ENCODE peak calls at places on chromosomes 16 and 17, in eight cellular contexts. C is Panc1; Y is fibroblast of mammary gland; T is aorta; R is stimulated activated CD4-positive, alpha-beta T cell treated with anti-CD3 and anti-CD28 coated beads, Interleukin-15, amount 100 ng/mL, for 1 hour; W is HFFc6; G is RPMI7951; P is hippocampal formation. S is an unnamed sample.

GRCh38 chr16:10847166-10847565 is 28.6 kb upstream of the TVP23A start:
- DNase-seq in C (no peak), Y (no peak), T (no peak), R (no peak), W (no peak), G (no peak), P (no peak), S (no peak)

GRCh38 chr17:18377437-18378204 is at the start of gene EVPLL:
- DNase-seq in C (no peak), Y (no peak), T (no peak), R (no peak), W (no peak), G (peak), P (no peak), S (no peak)

GRCh38 chr17:79664925-79665738 is 54.3 kb upstream of the RBFOX3 start:
- DNase-seq in C (no peak), Y (peak), T (peak), R (no peak), W (no peak), G (no peak), P (peak), S (no peak)

GRCh38 chr16:22214893-22215292 is 8.8 kb downstream of the EEF2K start:
- DNase-seq in C (no peak), Y (no peak), T (no peak), R (no peak), W (no peak), G (no peak), P (no peak), S (no peak)

GRCh38 chr16:46972429-46972970 is 974 bp downstream of the DNAJA2 start:
- DNase-seq in C (no peak), Y (peak), T (no peak), R (no peak), W (peak), G (peak), P (no peak), S (peak)

GRCh38 chr16:86078121-86078600 is 179.2 kb downstream of the IRF8 start:
- DNase-seq in C (no peak), Y (peak), T (peak), R (no peak), W (no peak), G (peak), P (no peak), S (no peak)

GRCh38 chr16:61382435-61382834 is 653.8 kb downstream of the CDH8 start:
- DNase-seq in C (no peak), Y (no peak), T (no peak), R (no peak), W (no peak), G (no peak), P (no peak), S (no peak)

GRCh38 chr16:4087099-4087885 is 28.9 kb downstream of the ADCY9 start:
- DNase-seq in C (no peak), Y (no peak), T (no peak), R (no peak), W (no peak), G (no peak), P (no peak), S (no peak)

GRCh38 chr17:2690165-2691068 is 21.1 kb downstream of the CLUH start:
- DNase-seq in C (no peak), Y (no peak), T (no peak), R (no peak), W (no peak), G (no peak), P (no peak), S (peak)

GRCh38 chr16:28915181-28915580 is 9.9 kb downstream of the RABEP2 start:
- DNase-seq in C (peak), Y (peak), T (no peak), R (no peak), W (peak), G (peak), P (no peak), S (no peak)

GRCh38 chr17:61393904-61394629 is 5.6 kb upstream of the TBX2 start:
- DNase-seq in C (no peak), Y (no peak), T (no peak), R (no peak), W (no peak), G (peak), P (no peak), S (no peak)

GRCh38 chr17:15965510-15965909 is 20.6 kb downstream of the ADORA2B start:
- DNase-seq in C (no peak), Y (no peak), T (no peak), R (no peak), W (no peak), G (no peak), P (no peak), S (no peak)

GRCh38 chr17:61408151-61409041 is 8.8 kb downstream of the TBX2 start:
- DNase-seq in C (no peak), Y (no peak), T (peak), R (no peak), W (no peak), G (no peak), P (no peak), S (peak)

GRCh38 chr17:37506678-37507077 is 17.0 kb downstream of the DUSP14 start:
- DNase-seq in C (no peak), Y (peak), T (no peak), R (no peak), W (peak), G (peak), P (peak), S (no peak)